ENCODE peak calls at places on chromosomes 13 and 19, in seven cellular contexts. K, Q, U, C, I, W and B are unnamed samples.

GRCh38 chr19:17790059-17790780 is 4.7 kb upstream of the B3GNT3 start:
- DNase-seq in W (no peak), Q (peak), K (no peak), U (no peak), C (no peak), I (no peak), B (no peak)

GRCh38 chr13:32846020-32846451 is 170.2 kb upstream of the KL start:
- DNase-seq in W (no peak), Q (no peak), C (no peak), K (no peak), U (no peak), I (peak), B (no peak)

GRCh38 chr13:94031609-94032008 is 447.9 kb downstream of the DCT start:
- DNase-seq in W (no peak), I (no peak), K (no peak), C (no peak), U (no peak), Q (no peak), B (no peak)

GRCh38 chr13:70088926-70089325 is 18.7 kb upstream of the ATXN8OS start:
- DNase-seq in Q (no peak), K (no peak), C (no peak), W (no peak), I (no peak), U (no peak), B (no peak)

GRCh38 chr13:52848455-52849190 is at the start of gene PCDH8:
- DNase-seq in K (no peak), C (no peak), I (no peak), W (no peak), Q (no peak), U (peak), B (no peak)

GRCh38 chr19:32824136-32824835 is 45.3 kb downstream of the SLC7A9 start:
- DNase-seq in C (no peak), I (no peak), W (no peak), Q (no peak), K (no peak), U (no peak), B (no peak)

GRCh38 chr13:113203507-113204377 is 4.7 kb downstream of the PCID2 start:
- DNase-seq in W (no peak), C (no peak), Q (no peak), I (no peak), U (no peak), K (no peak), B (no peak)

GRCh38 chr13:27401210-27401609 is 23.2 kb upstream of the GTF3A start:
- DNase-seq in Q (peak), U (no peak), I (no peak), W (no peak), K (no peak), C (no peak), B (no peak)

GRCh38 chr19:15180451-15181390 is 20.1 kb downstream of the NOTCH3 start:
- DNase-seq in Q (peak), I (no peak), U (no peak), K (no peak), C (no peak), W (no peak), B (no peak)

GRCh38 chr13:110689711-110690110 is 16.2 kb downstream of the CARS2 start:
- DNase-seq in U (no peak), C (no peak), K (no peak), I (no peak), W (no peak), Q (no peak), B (no peak)

GRCh38 chr19:55703790-55704215 is 28.8 kb downstream of the EPN1 start:
- DNase-seq in K (peak), I (peak), Q (peak), C (peak), U (peak), W (peak), B (peak)

GRCh38 chr13:75365724-75366173 is 116.2 kb downstream of the TBC1D4 start:
- DNase-seq in U (no peak), W (peak), I (peak), Q (no peak), K (no peak), C (no peak), B (peak)

GRCh38 chr19:7625763-7626372 is 3.5 kb downstream of the XAB2 start:
- DNase-seq in I (no peak), W (no peak), U (no peak), C (no peak), K (no peak), Q (no peak), B (no peak)